ENCODE peak calls at places on chromosome 13, in four cellular contexts. Y is K562, K is OCI-LY7, L is body of pancreas. R is an unnamed sample.

GRCh38 chr13:36530050-36530789 is 97.9 kb downstream of the CCNA1 start:
- DNase-seq in Y (no peak), K (no peak), L (no peak), R (no peak)

GRCh38 chr13:51688937-51689336 is 104.7 kb downstream of the WDFY2 start:
- DNase-seq in Y (no peak), K (no peak), L (no peak), R (no peak)

GRCh38 chr13:91564422-91564821 is 166.0 kb downstream of the GPC5 start:
- DNase-seq in Y (no peak), K (no peak), L (no peak), R (no peak)

GRCh38 chr13:85093808-85094207 is 705.4 kb downstream of the SLITRK6 start:
- DNase-seq in Y (no peak), K (no peak), L (no peak), R (no peak)

GRCh38 chr13:47555235-47555634 is 445.8 kb downstream of the SUCLA2 start:
- DNase-seq in Y (no peak), K (no peak), L (no peak), R (no peak)

GRCh38 chr13:55199132-55199531 is 1941.6 kb upstream of the PRR20A start:
- DNase-seq in Y (no peak), K (no peak), L (no peak), R (no peak)

GRCh38 chr13:97011446-97012131 is 17.3 kb upstream of the OXGR1 start:
- DNase-seq in Y (no peak), K (no peak), L (peak; percentile 28), R (no peak)

GRCh38 chr13:73215807-73216206 is 157.0 kb downstream of the KLF5 start:
- DNase-seq in Y (no peak), K (no peak), L (no peak), R (no peak)

GRCh38 chr13:70311175-70311574 is 202.9 kb upstream of the KLHL1 start:
- DNase-seq in Y (no peak), K (no peak), L (peak; percentile 12), R (no peak)

DNA sequence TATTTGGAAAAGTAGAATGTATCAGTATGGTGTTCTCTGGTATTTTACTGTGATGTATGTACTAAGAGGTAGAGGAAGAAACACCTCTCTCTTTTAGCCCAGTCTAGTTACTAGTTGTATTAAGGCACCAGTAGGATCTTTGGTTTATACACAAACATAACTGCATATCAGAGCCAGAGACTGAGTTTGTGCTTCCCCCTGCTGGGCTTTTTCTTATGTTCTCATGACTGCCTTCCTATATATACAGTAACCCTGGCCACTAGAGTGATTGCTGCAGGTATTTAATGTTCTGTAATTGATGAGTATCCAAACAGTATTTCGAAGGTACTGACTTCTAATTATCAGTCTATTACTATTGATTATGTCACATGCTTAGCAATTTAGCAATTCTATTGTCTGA is 202.5 kb upstream of the KLHL1 start:
- DNase-seq in Y (no peak), K (peak; percentile 0), L (peak; percentile 65), R (no peak)
- TF ChIP-seq CTCF in Y (no peak), K (peak; percentile 58), L (peak; percentile 19), R (peak; percentile 22)

DNA sequence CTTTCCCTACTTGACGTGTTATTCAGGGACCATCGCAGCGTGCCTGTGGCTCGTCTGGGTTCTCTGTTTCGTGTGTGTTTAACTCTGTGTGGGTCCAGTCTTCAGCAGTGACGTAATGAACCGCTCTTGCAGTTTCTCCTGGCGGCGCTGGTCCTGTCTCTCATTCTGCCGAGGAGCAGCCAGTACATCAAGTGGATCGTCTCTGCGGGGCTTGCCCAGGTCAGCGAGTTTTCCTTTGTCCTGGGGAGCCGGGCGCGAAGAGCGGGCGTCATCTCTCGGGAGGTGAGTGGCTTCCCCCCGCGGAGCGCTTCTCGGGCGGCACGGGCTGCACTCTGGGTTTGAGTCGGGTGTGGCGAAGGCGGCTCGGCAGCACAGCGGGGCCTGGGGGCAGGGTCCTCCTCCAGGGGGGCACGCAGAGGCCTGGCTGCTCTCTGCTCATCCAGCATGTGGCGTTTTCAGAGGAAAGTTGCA is 36.3 kb upstream of the TFDP1 start:
- DNase-seq in Y (no peak), K (no peak), L (no peak), R (no peak)
- TF ChIP-seq CTCF in Y (no peak), K (no peak), L (no peak), R (no peak)

DNA sequence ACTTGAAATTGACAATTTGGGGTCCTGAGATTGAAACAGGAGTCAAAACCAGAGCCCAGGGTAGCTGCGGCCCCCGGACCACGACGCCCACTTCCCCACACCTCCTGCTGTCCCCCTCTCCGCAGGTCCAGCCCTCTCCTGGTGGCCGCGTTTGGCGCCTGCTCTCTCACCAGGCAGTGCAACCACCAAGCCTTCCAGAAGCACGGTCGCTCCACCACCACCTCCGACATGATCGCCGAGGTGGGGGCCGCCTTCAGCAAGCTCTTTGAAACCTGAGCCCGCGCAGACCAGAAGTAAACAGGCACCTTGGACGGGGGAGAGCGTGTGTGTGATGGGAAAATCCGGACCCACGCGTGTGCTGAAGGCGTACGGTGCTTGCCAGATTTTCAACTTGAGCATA is 22.9 kb downstream of the NAXD start:
- DNase-seq in Y (no peak), K (no peak), L (no peak), R (no peak)
- TF ChIP-seq CTCF in Y (no peak), K (no peak), L (no peak), R (no peak)

GRCh38 chr13:18995259-18995873 is 186.3 kb downstream of the TUBA3C start:
- DNase-seq in Y (no peak), K (no peak), L (peak; percentile 15), R (no peak)

GRCh38 chr13:18996221-18996620 is 185.4 kb downstream of the TUBA3C start:
- DNase-seq in Y (no peak), K (no peak), L (no peak), R (no peak)

GRCh38 chr13:18996627-18997051 is 185.0 kb downstream of the TUBA3C start:
- DNase-seq in Y (no peak), K (no peak), L (peak; percentile 62), R (no peak)

GRCh38 chr13:18992791-18993190 is 188.8 kb downstream of the TUBA3C start:
- DNase-seq in Y (no peak), K (no peak), L (peak; percentile 95), R (no peak)

DNA sequence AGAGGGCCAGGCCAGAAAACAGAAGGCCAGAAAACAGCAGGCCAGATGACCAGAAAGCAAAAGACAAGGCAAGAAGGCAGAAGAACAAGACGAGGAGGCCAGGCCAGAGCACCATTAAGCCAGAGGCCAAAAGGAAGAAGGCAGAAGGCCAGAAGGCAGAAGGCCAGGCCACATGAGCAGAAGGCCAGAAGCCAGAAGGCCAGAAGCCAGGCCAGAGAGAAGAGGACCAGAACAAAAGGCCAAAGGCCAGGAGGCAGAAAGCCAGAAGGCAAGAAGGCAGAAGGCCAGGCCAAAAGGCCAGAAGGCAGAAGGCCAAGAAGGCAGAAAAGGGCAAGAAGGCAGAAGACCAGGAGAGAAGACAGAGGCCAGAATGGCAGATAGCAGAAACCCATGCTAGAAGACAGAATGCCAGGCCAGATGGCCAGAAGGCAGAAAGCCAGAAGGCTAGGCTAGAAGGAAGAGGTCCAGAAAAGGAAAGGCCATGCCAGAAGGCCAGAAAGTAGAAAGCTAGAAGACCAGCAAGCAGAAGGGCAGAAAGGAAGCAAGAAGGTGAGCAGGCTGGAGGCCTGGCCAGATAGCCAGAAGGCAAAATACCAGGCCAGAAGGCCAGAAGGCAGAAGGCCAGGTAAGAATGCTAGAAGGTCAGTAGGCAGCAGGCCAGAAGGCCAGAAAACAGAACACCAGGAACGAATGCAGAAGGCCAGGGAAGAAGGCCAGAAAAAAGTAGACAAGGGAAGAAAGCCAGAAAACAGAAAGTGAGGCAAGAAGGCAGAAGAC is 187.6 kb downstream of the TUBA3C start:
- DNase-seq in Y (no peak), K (no peak), L (peak; percentile 81), R (no peak)
- TF ChIP-seq CTCF in Y (no peak), K (no peak), L (no peak), R (no peak)

GRCh38 chr13:105982219-105982618 is 553.2 kb downstream of the EFNB2 start:
- DNase-seq in Y (no peak), K (no peak), L (no peak), R (no peak)
- TF ChIP-seq CTCF in Y (no peak), K (no peak), L (no peak), R (no peak)

GRCh38 chr13:42633495-42633894 is 59.5 kb downstream of the TNFSF11 start:
- DNase-seq in Y (no peak), K (no peak), L (no peak), R (no peak)

GRCh38 chr13:42643076-42643475 is 69.1 kb downstream of the TNFSF11 start:
- DNase-seq in Y (no peak), K (no peak), L (no peak), R (no peak)

GRCh38 chr13:42638101-42638500 is 64.1 kb downstream of the TNFSF11 start:
- DNase-seq in Y (no peak), K (no peak), L (no peak), R (no peak)
- TF ChIP-seq CTCF in Y (no peak), K (no peak), L (no peak), R (no peak)